ENCODE peak calls at places on chromosomes 7 and 10, in four cellular contexts. L is IMR-90, P is lung, U is pons. C is an unnamed sample.

GRCh38 chr7:106521115-106521514 is 139.8 kb downstream of the CCDC71L start:
- DNase-seq in L (no peak), P (no peak), U (no peak), C (no peak)

GRCh38 chr7:2680792-2681490 is 7.1 kb upstream of the AMZ1 start:
- DNase-seq in L (peak), P (peak), U (peak), C (peak)

GRCh38 chr10:131251146-131251541 is 60.4 kb downstream of the TCERG1L start:
- DNase-seq in L (no peak), P (no peak), U (no peak), C (no peak)

GRCh38 chr10:5888843-5889623 is 660 bp downstream of the ANKRD16 start:
- DNase-seq in L (no peak), P (peak), U (no peak), C (no peak)

GRCh38 chr10:52653510-52653909 is 119.1 kb downstream of the MBL2 start:
- DNase-seq in L (no peak), P (no peak), U (peak), C (no peak)

GRCh38 chr10:100304414-100304813 is 17.9 kb upstream of the BLOC1S2 start:
- DNase-seq in L (no peak), P (no peak), U (no peak), C (no peak)

GRCh38 chr10:50511512-50512213 is 112.1 kb downstream of the SGMS1 start:
- DNase-seq in L (peak), P (no peak), U (no peak), C (no peak)

GRCh38 chr10:122911889-122912484 is 1.6 kb downstream of the FAM24A start:
- DNase-seq in L (peak), P (no peak), U (peak), C (peak)

GRCh38 chr10:103690281-103690680 is 165.1 kb downstream of the SH3PXD2A start:
- DNase-seq in L (no peak), P (no peak), U (peak), C (no peak)

C was measured in stromal cell of bone marrow.